ENCODE peak calls at places on chromosomes 16 and 17, in four cellular contexts. O, K, N and I are unnamed samples.

GRCh38 chr17:15409721-15410247 is 57.6 kb downstream of the CDRT4 start:
- DNase-seq in O (no peak), K (no peak), N (no peak), I (no peak)

GRCh38 chr17:58331815-58332719 is 3.5 kb upstream of the TSPOAP1 start:
- DNase-seq in O (no peak), K (no peak), N (peak; percentile 92), I (peak; percentile 81)

GRCh38 chr16:74726056-74726455 is 25.4 kb upstream of the MLKL start:
- DNase-seq in O (no peak), K (no peak), N (no peak), I (no peak)

GRCh38 chr17:75697651-75698291 is 23.5 kb upstream of the ITGB4 start:
- DNase-seq in O (peak; percentile 75), K (no peak), N (no peak), I (no peak)

GRCh38 chr16:11342021-11342855 is 3.0 kb upstream of the RMI2 start:
- DNase-seq in O (no peak), K (no peak), N (no peak), I (no peak)

GRCh38 chr17:59638553-59638952 is 18.9 kb downstream of the CLTC start:
- DNase-seq in O (no peak), K (no peak), N (no peak), I (no peak)

GRCh38 chr16:66844342-66845079 is at the start of gene CA7:
- DNase-seq in O (no peak), K (peak; percentile 34), N (no peak), I (no peak)

GRCh38 chr16:67770371-67770991 is 35.9 kb downstream of the RANBP10 start:
- DNase-seq in O (no peak), K (no peak), N (no peak), I (no peak)

GRCh38 chr17:55264273-55264639 is 504 bp upstream of the HLF start:
- DNase-seq in O (no peak), K (peak; percentile 40), N (no peak), I (no peak)
- H3K36me3 ChIP-seq in O (no peaks in the 10 kb centered on the region), K (no peaks in the 10 kb centered on the region), N (no peaks in the 10 kb centered on the region), I (no peaks in the 10 kb centered on the region)

GRCh38 chr17:38873646-38874380 is 4.0 kb downstream of the LASP1 start:
- DNase-seq in O (no peak), K (peak; percentile 4), N (no peak), I (no peak)
- H3K27ac ChIP-seq in O (no peak overlapping the region), K (no peak overlapping the region), N (no peak overlapping the region), I (peak overlapping the region; percentile 88)

GRCh38 chr17:17183744-17184143 is 22.4 kb downstream of the PLD6 start:
- DNase-seq in O (no peak), K (no peak), N (no peak), I (no peak)

GRCh38 chr17:17188586-17188985 is 17.5 kb downstream of the PLD6 start:
- DNase-seq in O (no peak), K (no peak), N (no peak), I (no peak)

GRCh38 chr17:17186551-17187505 is 19.3 kb downstream of the PLD6 start:
- DNase-seq in O (no peak), K (no peak), N (no peak), I (no peak)

GRCh38 chr17:17182601-17183136 is 23.5 kb downstream of the PLD6 start:
- DNase-seq in O (no peak), K (no peak), N (no peak), I (no peak)

DNA sequence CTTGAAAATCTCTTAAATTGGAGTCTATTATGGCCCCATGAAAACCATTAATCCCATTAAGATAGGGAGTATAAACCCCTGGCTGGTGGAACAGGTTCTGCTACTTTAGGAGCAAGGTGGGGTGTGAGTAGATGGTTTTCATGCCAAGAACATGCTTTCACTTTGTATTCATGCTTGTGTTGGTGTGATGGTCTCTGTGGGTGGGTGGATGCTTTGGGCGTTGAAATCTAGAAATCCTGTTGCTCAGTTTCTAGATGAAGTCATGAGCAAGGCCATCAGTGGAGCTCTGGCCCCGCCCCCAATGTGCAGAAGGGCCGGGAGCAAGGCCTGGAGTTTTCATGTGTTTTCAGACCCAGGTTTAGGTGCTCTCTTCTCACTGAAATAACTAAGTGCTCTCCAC is 20.1 kb downstream of the PLD6 start:
- DNase-seq in O (peak; percentile 65), K (no peak), N (no peak), I (peak; percentile 70)
- H3K4me1 ChIP-seq in O (no peaks in the 10 kb centered on the region), K (no peaks in the 10 kb centered on the region), N (peaks cover 28% of the 10 kb centered on the region), I (peaks cover 38% of the 10 kb centered on the region)

GRCh38 chr16:78177218-78177617 is 77.8 kb downstream of the WWOX start:
- DNase-seq in O (no peak), K (no peak), N (no peak), I (no peak)
- H3K36me3 ChIP-seq in O (no peaks in the 10 kb centered on the region), K (no peaks in the 10 kb centered on the region), N (no peaks in the 10 kb centered on the region), I (no peaks in the 10 kb centered on the region)

GRCh38 chr16:57889522-57889921 is 81.4 kb downstream of the CNGB1 start:
- DNase-seq in O (no peak), K (no peak), N (no peak), I (no peak)
- H3K27ac ChIP-seq in O (no peak overlapping the region), K (no peak overlapping the region), N (no peak overlapping the region), I (no peak overlapping the region)

GRCh38 chr16:71904239-71904638 is 8.9 kb downstream of the IST1 start:
- DNase-seq in O (no peak), K (no peak), N (no peak), I (no peak)
- H3K4me1 ChIP-seq in O (no peaks in the 10 kb centered on the region), K (peaks cover 6% of the 10 kb centered on the region), N (peaks cover 4% of the 10 kb centered on the region), I (peaks cover 43% of the 10 kb centered on the region)

GRCh38 chr17:6599364-6599763 is 41.1 kb downstream of the KIAA0753 start:
- DNase-seq in O (no peak), K (no peak), N (no peak), I (no peak)

GRCh38 chr17:6596076-6596475 is 39.7 kb upstream of the PITPNM3 start:
- DNase-seq in O (no peak), K (no peak), N (no peak), I (no peak)

GRCh38 chr17:6596511-6596910 is 40.2 kb upstream of the PITPNM3 start:
- DNase-seq in O (no peak), K (no peak), N (no peak), I (no peak)

GRCh38 chr17:6597727-6598126 is 41.4 kb upstream of the PITPNM3 start:
- DNase-seq in O (no peak), K (no peak), N (no peak), I (no peak)

GRCh38 chr17:6596941-6597340 is 40.6 kb upstream of the PITPNM3 start:
- DNase-seq in O (no peak), K (no peak), N (no peak), I (no peak)
- H3K36me3 ChIP-seq in O (no peaks in the 10 kb centered on the region), K (peaks cover 25% of the 10 kb centered on the region), N (no peaks in the 10 kb centered on the region), I (peaks cover 52% of the 10 kb centered on the region)

GRCh38 chr17:39631403-39631802 is 4.7 kb downstream of the PPP1R1B start:
- DNase-seq in O (peak; percentile 83), K (no peak), N (no peak), I (no peak)
- H3K27ac ChIP-seq in O (peak overlapping the region; percentile 72), K (no peak overlapping the region), N (no peak overlapping the region), I (no peak overlapping the region)